ENCODE peak calls at places on chromosomes 4 and X, in four cellular contexts. A is heart left ventricle, J is stomach, O is thyroid gland. I is an unnamed sample.

GRCh38 chr4:56821394-56822263 is at the start of gene SPINK2:
- DNase-seq in A (no peak), J (peak), O (peak), I (no peak)

GRCh38 chr4:19486400-19486799 is 765.3 kb upstream of the SLIT2 start:
- DNase-seq in A (no peak), J (no peak), O (peak), I (no peak)

GRCh38 chrX:130105226-130105625 is 5.1 kb downstream of the ELF4 start:
- DNase-seq in A (peak), J (no peak), O (no peak), I (no peak)

GRCh38 chrX:154486052-154486395 is 391 bp downstream of the UBL4A start:
- DNase-seq in A (no peak), J (peak), O (peak), I (peak)

GRCh38 chr4:69787879-69788278 is 27.5 kb upstream of the SULT1B1 start:
- DNase-seq in A (no peak), J (no peak), O (no peak), I (no peak)

GRCh38 chr4:103451341-103451740 is 253.2 kb upstream of the CENPE start:
- DNase-seq in A (no peak), J (no peak), O (no peak), I (no peak)

GRCh38 chrX:107673933-107674479 is 45.7 kb downstream of the PRPS1 start:
- DNase-seq in A (peak), J (peak), O (peak), I (peak)

GRCh38 chr4:48475770-48476169 is 7.4 kb upstream of the SLC10A4 start:
- DNase-seq in A (no peak), J (no peak), O (no peak), I (no peak)

GRCh38 chr4:24887881-24888430 is 24.9 kb downstream of the CCDC149 start:
- DNase-seq in A (no peak), J (no peak), O (no peak), I (no peak)

GRCh38 chrX:136260801-136261200 is 9.6 kb upstream of the MAP7D3 start:
- DNase-seq in A (no peak), J (no peak), O (no peak), I (no peak)

GRCh38 chr4:7156273-7157139 is 35.8 kb upstream of the SORCS2 start:
- DNase-seq in A (peak), J (no peak), O (peak), I (peak)

GRCh38 chr4:142534994-142535393 is 311.1 kb downstream of the INPP4B start:
- DNase-seq in A (no peak), J (no peak), O (no peak), I (no peak)

GRCh38 chrX:68743754-68744153 is 85.1 kb upstream of the EFNB1 start:
- DNase-seq in A (no peak), J (no peak), O (no peak), I (peak)

GRCh38 chr4:16126714-16127113 is 42.9 kb upstream of the PROM1 start:
- DNase-seq in A (no peak), J (no peak), O (no peak), I (no peak)

GRCh38 chr4:1819816-1820215 is 26.7 kb downstream of the FGFR3 start:
- DNase-seq in A (no peak), J (no peak), O (no peak), I (no peak)

GRCh38 chr4:107888237-107888636 is 43.1 kb upstream of the CYP2U1 start:
- DNase-seq in A (no peak), J (no peak), O (no peak), I (no peak)

GRCh38 chr4:140344111-140344510 is 29.3 kb upstream of the SCOC start:
- DNase-seq in A (no peak), J (no peak), O (no peak), I (no peak)

GRCh38 chr4:165583341-165583740 is 204.5 kb downstream of the CPE start:
- DNase-seq in A (no peak), J (no peak), O (no peak), I (no peak)

GRCh38 chr4:90120037-90120436 is 7.2 kb upstream of the CCSER1 start:
- DNase-seq in A (no peak), J (no peak), O (no peak), I (no peak)

GRCh38 chrX:119488749-119489148 is 20.5 kb downstream of the SLC25A5 start:
- DNase-seq in A (no peak), J (peak), O (peak), I (peak)

DNA sequence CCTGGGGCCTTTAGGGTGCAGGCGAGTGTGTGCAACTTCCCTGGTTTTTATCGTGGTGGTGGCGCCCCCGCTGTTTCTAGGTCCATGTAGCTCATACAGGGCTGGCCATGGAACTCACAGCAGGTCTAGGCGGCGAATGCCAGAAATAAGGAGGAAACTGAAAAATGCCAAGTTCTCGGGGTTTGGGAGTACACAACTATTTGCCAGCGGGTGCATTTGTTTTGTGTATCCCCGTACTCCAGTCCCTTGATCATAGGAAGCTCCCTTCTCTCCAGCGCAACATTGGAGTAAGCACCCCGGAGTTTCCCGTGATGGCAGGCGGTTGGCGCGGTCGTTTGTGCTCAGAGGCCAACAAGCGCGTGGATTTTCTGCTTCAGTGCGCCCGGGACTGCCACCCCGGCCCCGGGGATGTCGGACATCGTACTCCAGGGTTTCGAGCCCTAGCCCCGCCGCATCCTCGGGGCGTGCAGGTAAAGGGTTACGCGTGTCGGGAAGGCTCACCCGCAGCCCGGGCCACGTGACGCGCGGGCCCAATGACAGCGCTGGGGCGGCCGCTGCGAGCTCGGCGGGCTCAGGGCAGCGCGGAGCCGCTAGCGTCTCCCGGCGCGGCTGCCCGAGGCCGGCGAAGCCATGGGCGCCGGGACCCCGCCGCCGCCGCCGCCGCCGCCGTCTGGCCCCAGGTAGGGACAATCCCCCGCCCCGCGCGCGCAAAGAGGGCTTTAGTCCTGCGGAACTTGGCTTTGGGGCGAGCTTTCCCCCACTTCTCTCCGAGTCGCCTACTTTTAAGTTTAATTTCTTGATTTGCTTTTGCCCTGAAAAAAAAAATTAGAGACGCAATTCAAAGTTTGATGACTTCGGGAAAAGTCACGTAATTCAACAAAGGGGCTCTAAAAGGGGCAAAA is 209.1 kb downstream of the NWD2 start:
- DNase-seq in A (no peak), J (peak), O (peak), I (peak)
- TF ChIP-seq POLR2A in A (no peak), J (no peak), O (no peak), I (no peak)

GRCh38 chr4:38842998-38843397 is 13.6 kb downstream of the TLR6 start:
- DNase-seq in A (no peak), J (no peak), O (no peak), I (no peak)

GRCh38 chr4:38837334-38837733 is 19.3 kb downstream of the TLR6 start:
- DNase-seq in A (no peak), J (no peak), O (no peak), I (no peak)

GRCh38 chr4:38834570-38834969 is 22.0 kb downstream of the TLR6 start:
- DNase-seq in A (no peak), J (no peak), O (no peak), I (no peak)

GRCh38 chr4:38832624-38833528 is 23.7 kb downstream of the TLR6 start:
- DNase-seq in A (no peak), J (no peak), O (no peak), I (no peak)

DNA sequence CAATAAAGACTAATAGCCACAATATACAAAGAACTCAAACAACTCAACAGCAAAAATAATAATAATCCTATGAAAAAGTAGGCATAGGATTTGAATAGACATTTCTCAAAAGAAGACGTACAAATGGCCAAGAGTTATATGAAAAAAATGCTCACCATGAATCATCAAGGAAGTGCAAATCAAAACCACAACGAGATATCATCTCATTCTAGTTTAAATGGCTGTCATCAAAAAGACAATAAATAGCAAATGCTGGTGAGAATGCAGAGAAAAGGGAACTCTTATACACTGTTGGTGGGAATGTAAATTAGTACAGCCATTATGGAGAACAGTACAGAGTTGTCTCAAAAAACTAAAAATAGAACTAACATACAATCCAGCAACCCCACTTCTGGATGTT is 18.8 kb downstream of the TLR6 start:
- DNase-seq in A (no peak), J (no peak), O (no peak), I (no peak)
- TF ChIP-seq POLR2A in A (no peak), J (no peak), O (no peak), I (no peak)

DNA sequence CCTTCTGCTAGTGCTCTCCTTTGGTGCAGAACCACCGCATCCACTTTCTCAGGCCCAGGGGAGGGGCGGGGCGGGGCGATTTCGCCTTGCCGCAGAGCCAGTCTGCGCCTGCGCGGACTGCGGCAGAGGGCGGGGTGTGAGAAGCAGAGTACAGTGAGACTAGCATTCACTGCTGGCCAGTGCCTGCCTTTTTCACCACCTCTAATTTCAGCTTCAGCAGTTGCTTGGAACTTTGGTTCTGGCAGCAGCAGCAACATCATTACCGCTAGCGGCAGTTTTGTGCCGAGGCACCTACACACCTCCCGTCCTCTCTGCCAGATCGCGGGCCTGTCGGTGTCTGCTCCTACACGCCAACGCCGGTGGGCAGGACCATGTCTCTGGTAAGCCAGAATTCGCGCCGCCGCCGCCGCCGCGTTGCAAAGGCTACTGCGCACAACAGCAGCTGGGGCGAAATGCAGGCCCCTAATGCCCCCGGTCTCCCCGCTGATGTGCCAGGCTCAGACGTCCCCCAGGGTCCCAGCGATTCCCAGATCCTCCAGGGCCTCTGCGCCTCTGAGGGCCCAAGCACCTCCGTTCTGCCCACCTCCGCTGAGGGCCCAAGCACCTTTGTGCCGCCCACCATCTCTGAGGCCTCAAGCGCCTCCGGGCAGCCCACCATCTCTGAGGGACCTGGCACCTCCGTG is at the start of gene MAGEE1:
- DNase-seq in A (peak), J (peak), O (peak), I (peak)
- TF ChIP-seq POLR2A in A (no peak), J (no peak), O (no peak), I (no peak)

GRCh38 chrX:1661922-1662221 is 47.0 kb downstream of the ASMT start:
- DNase-seq in A (no peak), J (no peak), O (no peak), I (no peak)
- TF ChIP-seq POLR2A in A (no peak), J (no peak), O (no peak), I (no peak)

DNA sequence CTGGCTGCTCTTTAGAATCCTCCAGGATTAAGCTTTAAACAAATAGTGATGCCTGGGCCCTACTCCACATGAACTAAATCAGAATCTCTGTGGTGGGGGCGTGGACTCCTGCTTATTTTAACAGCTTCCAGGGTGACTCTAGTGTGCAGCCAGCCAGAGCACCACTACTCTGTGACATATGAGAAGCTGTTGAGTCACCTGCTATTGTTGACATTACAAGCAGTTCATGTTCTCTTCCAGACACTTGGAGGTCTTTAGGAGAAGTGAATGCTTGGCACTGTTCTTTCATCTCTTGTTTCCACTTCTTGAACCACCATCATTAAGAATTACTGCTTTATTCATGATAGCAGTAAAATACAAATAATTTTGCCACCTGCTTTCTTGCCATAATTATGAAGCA is 426 bp upstream of the C4orf51 start:
- DNase-seq in A (peak), J (peak), O (peak), I (peak)
- TF ChIP-seq POLR2A in A (no peak), J (no peak), O (no peak), I (no peak)

GRCh38 chrX:49155900-49156837 is 6.4 kb upstream of the MAGIX start:
- DNase-seq in A (peak), J (peak), O (peak), I (peak)
- TF ChIP-seq POLR2A in A (peak), J (no peak), O (no peak), I (peak)

DNA sequence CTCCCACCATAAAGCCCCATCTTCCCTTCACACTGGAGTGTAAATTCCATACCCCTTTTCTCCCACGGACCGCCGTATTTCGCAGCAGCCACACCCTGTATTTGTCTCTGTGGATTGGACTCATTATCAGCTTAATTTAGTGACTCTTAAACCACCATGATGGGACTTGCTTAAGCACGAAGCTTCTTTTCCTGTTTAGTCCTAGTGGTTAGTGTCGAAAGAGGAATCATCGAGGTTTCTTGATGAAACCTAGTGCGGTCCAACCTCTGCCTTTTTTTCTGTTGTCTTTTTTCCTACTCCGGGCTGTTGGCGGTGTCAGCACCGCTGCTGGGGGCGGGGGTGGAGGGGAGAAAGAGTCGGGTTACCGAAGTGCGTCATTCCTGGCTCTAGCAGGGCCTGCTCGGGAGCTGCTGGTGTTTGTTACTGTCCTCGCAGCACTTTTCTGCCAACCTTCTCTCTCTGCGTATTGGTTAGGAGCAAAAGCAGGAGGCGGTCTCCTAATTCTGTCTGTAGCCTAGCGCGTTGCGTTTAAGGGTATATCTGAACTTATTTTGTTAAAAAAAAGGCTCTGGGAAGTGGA is 1.4 kb downstream of the STAG2 start:
- DNase-seq in A (peak), J (peak), O (peak), I (peak)
- TF ChIP-seq POLR2A in A (peak), J (peak), O (no peak), I (peak)

GRCh38 chrX:47556045-47556623 is 4.9 kb upstream of the ARAF start:
- DNase-seq in A (peak), J (peak), O (peak), I (peak)
- TF ChIP-seq POLR2A in A (peak), J (peak), O (peak), I (peak)

I was measured in sigmoid colon.